ENCODE peak calls at places on chromosomes 1 and 21, in nine cellular contexts. J is Caki2; I is AG10803; D is WERI-Rb-1; H is dermis blood vessel endothelial cell; T is GDM1; M is activated effector memory CD4-positive, alpha-beta T cell treated with Interleukin-2 at 50 U/mL for 16 hours; Y is activated CD8-positive, alpha-beta memory T cell treated with anti-CD3 and anti-CD28 coated beads, Interleukin-2, amount 50 U/mL, for 4 hours; W is AG04450. X is an unnamed sample.

GRCh38 chr1:197269053-197269452 is 1.0 kb downstream of the CRB1 start:
- DNase-seq in J (no peak), I (no peak), D (peak), H (no peak), T (no peak), M (no peak), Y (no peak), W (no peak), X (no peak)

GRCh38 chr1:162913345-162913744 is 52.4 kb upstream of the CCDC190 start:
- DNase-seq in J (no peak), I (no peak), D (no peak), H (no peak), T (no peak), M (no peak), Y (no peak), W (no peak), X (no peak)

GRCh38 chr21:39575778-39576177 is 37.0 kb upstream of the B3GALT5 start:
- DNase-seq in J (no peak), I (peak), D (no peak), H (no peak), T (no peak), M (no peak), Y (no peak), W (no peak), X (no peak)

GRCh38 chr1:152479792-152480595 is 30.6 kb upstream of the LCE5A start:
- DNase-seq in J (peak), I (peak), D (peak), H (peak), T (no peak), M (peak), Y (peak), W (no peak), X (no peak)

GRCh38 chr21:41542727-41543126 is 34.8 kb upstream of the TMPRSS2 start:
- DNase-seq in J (no peak), I (no peak), D (no peak), H (no peak), T (no peak), M (no peak), Y (no peak), W (no peak), X (no peak)

GRCh38 chr1:11967028-11967547 is 13.2 kb upstream of the MFN2 start:
- DNase-seq in J (peak), I (peak), D (peak), H (peak), T (peak), M (no peak), Y (no peak), W (no peak), X (peak)

GRCh38 chr1:110610741-110611286 is 4.7 kb upstream of the KCNA2 start:
- DNase-seq in J (no peak), I (no peak), D (no peak), H (no peak), T (no peak), M (no peak), Y (no peak), W (no peak), X (no peak)

GRCh38 chr1:200877839-200878551 is 5.2 kb downstream of the GPR25 start:
- DNase-seq in J (no peak), I (no peak), D (peak), H (no peak), T (no peak), M (peak), Y (peak), W (no peak), X (no peak)

GRCh38 chr1:228646717-228647522 is 88.4 kb upstream of the RHOU start:
- DNase-seq in J (peak), I (peak), D (peak), H (peak), T (no peak), M (peak), Y (peak), W (no peak), X (peak)

GRCh38 chr1:96926176-96926575 is 204.6 kb downstream of the PTBP2 start:
- DNase-seq in J (no peak), I (no peak), D (no peak), H (no peak), T (no peak), M (no peak), Y (no peak), W (no peak), X (no peak)

GRCh38 chr1:59766463-59766862 is 48.3 kb upstream of the HOOK1 start:
- DNase-seq in J (no peak), I (peak), D (no peak), H (no peak), T (no peak), M (no peak), Y (no peak), W (no peak), X (no peak)

GRCh38 chr21:40622531-40622930 is 224.4 kb downstream of the DSCAM start:
- DNase-seq in J (no peak), I (no peak), D (no peak), H (no peak), T (no peak), M (no peak), Y (no peak), W (no peak), X (no peak)

X was measured in GF-D8.